ENCODE peak calls at places on chromosomes 4 and X, in six cellular contexts. Q is uterus, B is cardiac muscle cell, Z is GM12864, O is neural progenitor cell, A is lower lobe of right lung. E is an unnamed sample.

GRCh38 chr4:4390046-4390445 is 3.1 kb downstream of the NSG1 start:
- DNase-seq in Z (no peak), Q (no peak), B (no peak), A (no peak), O (no peak), E (no peak)

GRCh38 chrX:35439692-35440091 is 358.4 kb upstream of the MAGEB16 start:
- DNase-seq in B (no peak), O (no peak), Z (no peak), Q (no peak), A (no peak), E (no peak)

GRCh38 chr4:143559757-143560147 is 46.2 kb downstream of the SMARCA5 start:
- DNase-seq in Q (no peak), Z (no peak), B (no peak), A (no peak), O (no peak), E (peak; percentile 49)

GRCh38 chrX:72539822-72540221 is 32.8 kb downstream of the HDAC8 start:
- DNase-seq in B (peak; percentile 1), Z (no peak), A (no peak), O (peak; percentile 40), Q (no peak), E (no peak)

GRCh38 chrX:2967998-2968909 is 38.1 kb upstream of the ARSH start:
- DNase-seq in Z (no peak), O (peak; percentile 66), B (no peak), Q (no peak), A (no peak), E (no peak)

GRCh38 chr4:186104114-186104894 is at the start of gene FAM149A:
- DNase-seq in Q (peak; percentile 53), Z (no peak), A (peak; percentile 86), O (peak; percentile 57), B (peak; percentile 37), E (peak; percentile 15)

GRCh38 chr4:122766353-122766705 is 33.8 kb downstream of the BBS12 start:
- DNase-seq in A (no peak), Q (no peak), B (no peak), Z (no peak), O (no peak), E (no peak)

GRCh38 chrX:37425370-37425769 is 76.2 kb downstream of the PRRG1 start:
- DNase-seq in Q (no peak), A (no peak), B (peak; percentile 7), Z (no peak), O (no peak), E (no peak)

GRCh38 chrX:40058719-40059118 is 39.0 kb downstream of the BCOR start:
- DNase-seq in Z (no peak), O (no peak), Q (no peak), A (peak; percentile 57), B (no peak), E (no peak)

GRCh38 chrX:65677954-65678469 is 10.6 kb downstream of the MSN start:
- DNase-seq in B (no peak), Z (no peak), Q (peak; percentile 83), A (no peak), O (no peak), E (no peak)

GRCh38 chr4:48909697-48910096 is 3.1 kb upstream of the OCIAD2 start:
- DNase-seq in Q (peak; percentile 78), A (no peak), O (no peak), Z (no peak), B (no peak), E (no peak)

GRCh38 chr4:84814100-84814750 is 152.3 kb downstream of the WDFY3 start:
- DNase-seq in O (no peak), Z (no peak), A (no peak), Q (peak; percentile 24), B (peak; percentile 1), E (peak; percentile 10)

GRCh38 chr4:152971053-152971452 is 34.9 kb downstream of the FHDC1 start:
- DNase-seq in Q (no peak), Z (no peak), B (no peak), A (no peak), O (no peak), E (no peak)

GRCh38 chr4:185713272-185713671 is 98.7 kb downstream of the SORBS2 start:
- DNase-seq in Z (no peak), Q (no peak), O (no peak), A (no peak), B (no peak), E (no peak)

GRCh38 chr4:8281519-8282133 is 12.1 kb downstream of the HTRA3 start:
- DNase-seq in B (no peak), O (no peak), Z (no peak), A (peak; percentile 59), Q (peak; percentile 49), E (no peak)

GRCh38 chr4:155705664-155706063 is 39.0 kb downstream of the GUCY1A1 start:
- DNase-seq in B (peak; percentile 88), A (no peak), Q (no peak), O (peak; percentile 72), Z (no peak), E (peak; percentile 8)

GRCh38 chr4:168877779-168878491 is 132.1 kb downstream of the CBR4 start:
- DNase-seq in O (peak; percentile 78), B (no peak), Z (no peak), A (peak; percentile 77), Q (no peak), E (peak; percentile 5)

GRCh38 chrX:41137589-41137988 is 52.3 kb downstream of the USP9X start:
- DNase-seq in O (no peak), Z (no peak), B (no peak), A (no peak), Q (no peak), E (no peak)

GRCh38 chrX:126552313-126553022 is at the start of gene DCAF12L1:
- DNase-seq in Z (no peak), A (no peak), B (peak; percentile 12), Q (no peak), O (peak; percentile 48), E (no peak)

GRCh38 chrX:80810365-80810978 is 795 bp upstream of the BRWD3 start:
- DNase-seq in O (no peak), A (no peak), Z (no peak), Q (no peak), B (no peak), E (no peak)

DNA sequence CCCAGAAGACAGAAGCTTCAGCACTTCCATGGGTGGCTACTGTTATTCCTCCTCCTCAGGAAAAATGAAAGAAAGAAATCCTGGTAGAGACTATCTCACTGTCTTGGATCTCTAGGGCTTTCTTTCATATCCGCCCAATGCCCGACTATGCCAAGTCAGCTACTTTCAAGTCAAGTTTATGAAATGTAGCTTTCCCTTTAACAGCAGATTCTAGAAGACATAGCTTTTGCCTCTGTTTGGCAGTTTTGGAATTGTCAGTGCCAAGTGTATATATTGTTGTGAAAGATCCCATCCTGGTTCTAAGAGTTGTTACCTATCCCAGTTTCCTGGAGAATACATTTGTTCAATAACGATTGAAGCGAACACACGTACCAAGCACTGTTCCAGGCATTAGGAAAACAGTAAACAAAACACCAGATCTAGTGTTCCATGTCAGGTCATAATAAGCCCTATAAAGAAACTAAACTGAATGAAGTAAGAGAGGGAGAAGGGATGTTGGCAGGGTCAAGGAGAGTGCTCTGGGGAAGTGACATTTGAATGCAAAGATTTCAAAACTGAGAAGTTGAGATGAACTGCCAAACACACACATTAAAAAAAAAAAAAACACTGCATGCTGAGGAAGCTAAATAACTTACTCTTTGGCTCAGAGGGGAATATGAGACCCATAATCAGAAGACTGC is 14.5 kb upstream of the ENAM start:
- DNase-seq in Z (no peak), Q (no peak), A (no peak), B (no peak), O (no peak), E (no peak)
- TF ChIP-seq CTCF in Z (no peak), Q (no peak), A (no peak), B (no peak), O (no peak), E (no peak)

DNA sequence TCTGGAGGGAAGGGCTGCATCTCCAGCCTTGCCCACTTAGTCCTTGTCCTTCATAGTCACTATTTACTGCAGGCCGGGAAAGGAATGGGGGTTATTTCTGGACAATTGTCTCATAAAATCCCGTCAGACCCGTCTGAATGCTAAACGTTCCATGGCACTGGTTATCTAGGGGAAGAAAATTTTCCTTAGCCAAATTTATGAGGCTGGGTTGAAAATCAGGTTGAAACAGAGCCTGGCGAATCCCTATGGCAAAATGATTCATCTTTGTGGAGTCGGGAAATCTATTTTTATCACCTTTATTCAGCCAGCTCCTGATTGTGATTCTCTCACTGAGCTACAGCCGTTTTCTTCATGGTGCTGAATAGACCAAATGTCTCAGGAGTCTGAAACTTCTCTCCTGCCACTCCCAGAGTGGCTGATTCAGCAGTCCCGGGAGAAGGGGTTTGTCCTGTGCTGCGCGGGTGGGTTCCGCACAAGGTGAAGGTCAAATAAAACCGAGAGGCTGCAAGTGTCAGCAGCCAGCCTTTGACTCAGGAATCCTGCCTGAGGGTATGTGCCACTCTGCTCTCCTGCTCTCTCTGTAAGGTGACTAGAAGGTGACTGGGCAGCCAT is 1.0 kb downstream of the LIMCH1 start:
- DNase-seq in A (no peak), B (no peak), O (no peak), Z (no peak), Q (no peak), E (no peak)
- H3K4me3 ChIP-seq in A (peak overlapping the region; percentile 41), B (no peak overlapping the region), O (no peak overlapping the region), Z (no peak overlapping the region), Q (no peak overlapping the region), E (no peak overlapping the region)

DNA sequence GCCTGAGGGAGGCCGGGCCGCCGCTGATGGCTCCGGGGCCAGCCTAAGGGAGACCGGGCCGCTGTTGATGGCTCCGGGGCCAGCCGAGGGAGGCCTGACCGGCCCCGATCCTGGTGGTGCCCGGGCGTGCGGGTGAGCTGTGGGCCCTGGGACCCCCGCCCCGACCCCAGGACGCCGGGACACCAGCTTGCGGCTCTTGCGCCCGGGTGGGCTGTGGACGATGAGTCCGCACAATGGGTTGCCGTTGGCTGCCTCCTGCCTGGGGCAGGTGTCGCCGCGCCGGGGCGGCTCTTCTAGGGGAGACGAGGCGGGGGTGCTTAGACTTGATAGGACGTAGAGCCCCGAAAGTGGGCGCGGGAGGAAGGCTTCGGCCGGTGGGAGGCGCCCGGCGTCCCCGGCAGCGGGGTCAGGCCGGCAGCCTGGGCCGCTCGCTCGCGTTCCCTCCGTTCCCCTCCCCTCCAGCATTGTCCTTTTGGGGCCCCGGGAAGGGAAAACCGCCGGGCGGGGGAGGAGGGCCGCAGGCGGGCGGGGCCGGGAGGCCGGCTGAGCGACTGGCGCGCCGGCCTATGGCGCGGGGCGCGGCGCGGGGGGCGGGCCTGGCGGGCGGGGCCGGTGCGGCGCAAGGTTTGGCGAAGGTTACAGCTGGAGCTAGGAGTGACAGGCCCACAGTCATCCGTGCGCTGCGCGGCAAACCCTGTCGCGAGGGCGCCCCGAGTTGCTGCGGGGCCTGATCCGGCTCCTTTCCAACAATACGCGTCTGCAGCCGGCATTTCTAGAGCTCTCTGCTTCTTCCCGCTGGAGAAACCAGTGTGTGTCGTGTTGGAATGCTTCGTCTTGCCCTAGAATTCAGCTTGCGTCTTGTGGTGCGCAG is 819 bp downstream of the KIAA0232 start:
- DNase-seq in A (peak; percentile 91), O (peak; percentile 98), B (peak; percentile 96), Z (peak; percentile 45), Q (peak; percentile 89), E (peak; percentile 89)
- TF ChIP-seq CTCF in A (peak; percentile 21), O (peak; percentile 40), B (no peak), Z (no peak), Q (peak; percentile 14), E (peak; percentile 11)

DNA sequence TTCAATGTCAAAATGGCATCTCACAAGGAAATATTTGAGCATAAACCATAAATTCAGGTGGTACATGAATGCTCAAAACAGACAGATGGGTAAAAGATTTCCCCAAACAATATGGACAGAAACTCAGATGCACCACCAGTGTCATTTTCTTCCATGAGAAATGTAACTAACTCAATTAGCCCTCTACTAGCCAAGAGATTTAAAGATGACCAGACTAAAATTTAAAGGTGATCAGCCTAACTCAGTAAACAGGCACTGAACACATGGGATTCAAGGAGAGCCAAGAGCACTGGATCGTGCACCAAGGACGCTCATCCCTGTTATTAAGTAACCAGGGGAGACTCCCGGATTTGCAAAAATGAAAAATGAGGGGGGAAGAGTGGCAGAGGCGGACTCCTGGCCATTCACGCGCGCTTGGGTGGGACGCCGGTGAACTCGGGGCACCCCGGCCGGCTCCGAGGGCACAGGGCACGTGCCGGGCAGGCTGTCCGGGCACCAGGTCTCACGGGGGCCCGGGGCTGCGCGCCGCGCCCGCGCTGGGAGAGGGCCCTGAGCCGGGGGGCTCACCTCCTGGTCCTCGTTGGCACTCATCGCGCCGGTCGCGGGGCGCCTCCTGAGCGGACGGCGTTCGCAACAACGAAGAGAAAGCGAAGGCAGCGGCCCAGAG is 490 bp downstream of the RWDD4 start:
- DNase-seq in O (peak; percentile 49), Q (no peak), A (peak; percentile 50), Z (no peak), B (peak; percentile 42), E (peak; percentile 27)
- H3K4me3 ChIP-seq in O (peak overlapping the region; percentile 83), Q (peak overlapping the region; percentile 42), A (peak overlapping the region; percentile 88), Z (peak overlapping the region; percentile 97), B (peak overlapping the region; percentile 61), E (peak overlapping the region; percentile 89)